ENCODE peak calls at places on chromosomes 1 and 21, in four cellular contexts. X is astrocyte of the spinal cord, M is RWPE1, U is endothelial cell. A is an unnamed sample.

GRCh38 chr1:65011983-65012382 is 45.6 kb upstream of the JAK1 start:
- DNase-seq in X (no peak), M (no peak), U (no peak), A (no peak)

GRCh38 chr1:109322974-109323373 is 16.2 kb upstream of the MYBPHL start:
- DNase-seq in X (no peak), M (no peak), U (no peak), A (no peak)

GRCh38 chr1:235455806-235456205 is 48.4 kb downstream of the B3GALNT2 start:
- DNase-seq in X (no peak), M (no peak), U (no peak), A (no peak)

GRCh38 chr1:244833734-244834595 is 1.5 kb upstream of the COX20 start:
- DNase-seq in X (peak; percentile 83), M (peak; percentile 28), U (peak; percentile 34), A (peak; percentile 33)

GRCh38 chr1:202063093-202063492 is 52.7 kb downstream of the ELF3 start:
- DNase-seq in X (no peak), M (no peak), U (no peak), A (no peak)

GRCh38 chr1:52635321-52636089 is 2.5 kb downstream of the SHISAL2A start:
- DNase-seq in X (no peak), M (no peak), U (no peak), A (no peak)

GRCh38 chr1:89966666-89967065 is 28.2 kb upstream of the ZNF326 start:
- DNase-seq in X (no peak), M (no peak), U (no peak), A (no peak)

GRCh38 chr21:44854391-44854663 is 19.2 kb downstream of the PTTG1IP start:
- DNase-seq in X (no peak), M (no peak), U (no peak), A (no peak)

GRCh38 chr1:180800945-180801344 is 111.8 kb upstream of the KIAA1614 start:
- DNase-seq in X (no peak), M (no peak), U (no peak), A (no peak)

GRCh38 chr1:213989071-213989739 is 1.4 kb downstream of the PROX1 start:
- DNase-seq in X (no peak), M (no peak), U (no peak), A (no peak)

A was measured in activated T-helper 1 cell treated with anti-CD3 and anti-CD28 coated beads, Interleukin-12 subunit alpha, Interleukin-12 subunit beta, Interleukin-2, Interleukin-4 antibody, amounts not matched to agents 30 ng/mL and 10 ng/mL and 1 ng/mL, durations not matched to agents 14 hours and 24 hours and 36 hours.